ENCODE peak calls at places on chromosome 22, in eight cellular contexts. N is upper lobe of right lung; Q is NCI-H2081; J is activated T-helper 1 cell treated with anti-CD3 and anti-CD28 coated beads, Interleukin-12 subunit alpha, Interleukin-12 subunit beta, Interleukin-2, Interleukin-4 antibody, amounts not matched to agents 30 ng/mL and 10 ng/mL and 1 ng/mL, durations not matched to agents 14 hours and 24 hours and 36 hours; T is kidney; O is NCI-H1092; E is activated CD4-positive, alpha-beta T cell treated with anti-CD3 and anti-CD28 coated beads, Interleukin-2, amount 50 U/mL, for 1 hour; S is CD4-positive, CD25-positive, alpha-beta regulatory T cell. X is an unnamed sample.

GRCh38 chr22:37549704-37550059 is 10.6 kb upstream of the CDC42EP1 start:
- DNase-seq in S (no peak), O (peak), T (peak), N (peak), Q (no peak), E (no peak), J (no peak), X (no peak)

GRCh38 chr22:22914726-22915669 is 27.4 kb downstream of the IGLL5 start:
- DNase-seq in J (no peak), S (no peak), Q (no peak), T (peak), N (no peak), O (no peak), E (no peak), X (no peak)

GRCh38 chr22:44710474-44711235 is 8.7 kb downstream of the PRR5 start:
- DNase-seq in O (no peak), N (no peak), E (no peak), S (no peak), J (no peak), Q (peak), T (no peak), X (no peak)

GRCh38 chr22:47354668-47355387 is 592.4 kb downstream of the TBC1D22A start:
- DNase-seq in T (no peak), J (no peak), S (no peak), N (no peak), Q (no peak), E (no peak), O (no peak), X (no peak)

GRCh38 chr22:45908961-45909360 is 68.0 kb downstream of the WNT7B start:
- DNase-seq in J (no peak), E (no peak), S (no peak), N (no peak), T (no peak), O (no peak), Q (no peak), X (no peak)

GRCh38 chr22:21587803-21588611 is 20.5 kb downstream of the UBE2L3 start:
- DNase-seq in T (no peak), Q (no peak), S (no peak), E (no peak), J (peak), O (no peak), N (no peak), X (no peak)

GRCh38 chr22:28978863-28979799 is 82.5 kb downstream of the C22orf31 start:
- DNase-seq in O (no peak), Q (no peak), E (no peak), T (no peak), J (no peak), S (no peak), N (no peak), X (no peak)

GRCh38 chr22:49618689-49618953 is 209.1 kb downstream of the BRD1 start:
- DNase-seq in E (no peak), T (peak), Q (no peak), S (no peak), N (peak), O (no peak), J (no peak), X (no peak)

GRCh38 chr22:31284241-31284745 is 8.0 kb downstream of the PIK3IP1 start:
- DNase-seq in O (no peak), S (no peak), T (no peak), J (no peak), N (no peak), Q (no peak), E (no peak), X (no peak)

GRCh38 chr22:37808294-37808657 is 542 bp downstream of the GCAT start:
- DNase-seq in E (no peak), T (no peak), J (no peak), Q (no peak), O (no peak), N (no peak), S (no peak), X (no peak)

GRCh38 chr22:33110562-33111163 is 52.5 kb upstream of the SYN3 start:
- DNase-seq in Q (no peak), O (no peak), S (no peak), T (no peak), J (no peak), N (no peak), E (no peak), X (no peak)

GRCh38 chr22:45843030-45843429 is 133.9 kb downstream of the WNT7B start:
- DNase-seq in N (no peak), E (no peak), J (no peak), T (no peak), S (no peak), Q (no peak), O (no peak), X (no peak)

GRCh38 chr22:42807185-42807584 is 49.9 kb downstream of the ARFGAP3 start:
- DNase-seq in S (no peak), O (no peak), Q (no peak), N (no peak), J (no peak), E (no peak), T (no peak), X (no peak)

GRCh38 chr22:47854680-47855079 is 1092.2 kb downstream of the TBC1D22A start:
- DNase-seq in S (no peak), O (no peak), N (no peak), J (no peak), Q (no peak), E (no peak), T (no peak), X (no peak)

GRCh38 chr22:25383278-25383820 is 163.9 kb downstream of the CRYBB2 start:
- DNase-seq in E (no peak), S (no peak), J (no peak), N (no peak), T (no peak), O (no peak), Q (no peak), X (no peak)

GRCh38 chr22:43566561-43567332 is 154.9 kb downstream of the MPPED1 start:
- DNase-seq in J (no peak), Q (no peak), E (no peak), T (no peak), S (no peak), N (no peak), O (no peak), X (no peak)

GRCh38 chr22:24153353-24153752 is 27.9 kb upstream of the SUSD2 start:
- DNase-seq in O (no peak), J (no peak), E (peak), S (peak), T (no peak), Q (no peak), N (no peak), X (no peak)

GRCh38 chr22:30694171-30694637 is 470 bp upstream of the OSBP2 start:
- DNase-seq in S (peak), T (peak), E (peak), J (peak), N (peak), O (peak), Q (peak), X (peak)

X was measured in NCI-H2227 treated with DMSO at 0.1 percent for 48 hours.